ENCODE peak calls at places on chromosome 20, in ten cellular contexts. D is Right ventricle myocardium superior; Y is CD8-positive, alpha-beta T cell; O is activated CD8-positive, alpha-beta memory T cell treated with anti-CD3 and anti-CD28 coated beads for 24 hours; N is left ventricle myocardium superior; T is SK-N-SH; C is ELR; H is germinal center; L is MCF 10A; P is C1 segment of cervical spinal cord. F is an unnamed sample.
A peak's percentile ranks its signal among the peaks of the same experiment; 100 is the strongest.

GRCh38 chr20:31975874-31976273 is 7.9 kb downstream of the XKR7 start:
- DNase-seq in D (no peak), Y (no peak), O (no peak), N (no peak), T (no peak), C (no peak), H (no peak), L (no peak), P (no peak), F (no peak)

GRCh38 chr20:19510626-19511025 is 247.4 kb upstream of the RIN2 start:
- DNase-seq in D (no peak), Y (no peak), O (no peak), N (no peak), T (no peak), C (no peak), H (no peak), L (no peak), P (no peak), F (no peak)

GRCh38 chr20:48198951-48199431 is 413.7 kb upstream of the SULF2 start:
- DNase-seq in D (no peak), Y (no peak), O (no peak), N (no peak), T (no peak), C (no peak), H (no peak), L (no peak), P (no peak), F (no peak)

GRCh38 chr20:51536116-51537069 is 6.1 kb downstream of the NFATC2 start:
- DNase-seq in D (no peak), Y (no peak), O (no peak), N (no peak), T (no peak), C (no peak), H (no peak), L (no peak), P (no peak), F (no peak)

GRCh38 chr20:32231847-32232246 is 24.2 kb downstream of the POFUT1 start:
- DNase-seq in D (no peak), Y (peak; percentile 6), O (peak; percentile 73), N (no peak), T (no peak), C (peak; percentile 13), H (peak; percentile 23), L (no peak), P (no peak), F (no peak)

GRCh38 chr20:62129731-62130531 is 7.7 kb downstream of the LSM14B start:
- DNase-seq in D (no peak), Y (no peak), O (no peak), N (no peak), T (no peak), C (no peak), H (no peak), L (no peak), P (no peak), F (no peak)

GRCh38 chr20:31909253-31910070 is 39.0 kb downstream of the TTLL9 start:
- DNase-seq in D (no peak), Y (no peak), O (no peak), N (no peak), T (no peak), C (no peak), H (no peak), L (no peak), P (no peak), F (no peak)

GRCh38 chr20:22768779-22769178 is 184.4 kb upstream of the FOXA2 start:
- DNase-seq in D (no peak), Y (no peak), O (no peak), N (no peak), T (no peak), C (no peak), H (no peak), L (no peak), P (no peak), F (no peak)

GRCh38 chr20:38935285-38935684 is 9.1 kb downstream of the FAM83D start:
- DNase-seq in D (no peak), Y (no peak), O (no peak), N (no peak), T (no peak), C (peak; percentile 59), H (no peak), L (peak; percentile 62), P (no peak), F (no peak)

GRCh38 chr20:39623584-39624234 is 661.6 kb downstream of the DHX35 start:
- DNase-seq in D (no peak), Y (no peak), O (no peak), N (no peak), T (no peak), C (no peak), H (no peak), L (peak; percentile 67), P (no peak), F (no peak)

GRCh38 chr20:41182296-41183212 is 45.2 kb downstream of the PLCG1 start:
- DNase-seq in D (peak; percentile 23), Y (no peak), O (peak; percentile 52), N (no peak), T (no peak), C (peak; percentile 50), H (no peak), L (no peak), P (no peak), F (no peak)

GRCh38 chr20:59144179-59144830 is 19.3 kb upstream of the ZNF831 start:
- DNase-seq in D (no peak), Y (no peak), O (peak; percentile 80), N (no peak), T (no peak), C (no peak), H (no peak), L (no peak), P (no peak), F (no peak)

GRCh38 chr20:63023071-63023835 is 16.5 kb upstream of the BHLHE23 start:
- DNase-seq in D (peak; percentile 19), Y (no peak), O (no peak), N (peak; percentile 24), T (no peak), C (no peak), H (no peak), L (no peak), P (no peak), F (no peak)

GRCh38 chr20:60403105-60403741 is 445.0 kb downstream of the CDH26 start:
- DNase-seq in D (no peak), Y (no peak), O (no peak), N (no peak), T (no peak), C (no peak), H (no peak), L (no peak), P (no peak), F (no peak)